ENCODE peak calls at places on chromosomes 3 and 15, in seven cellular contexts. P is HepG2, X is tibial nerve, F is fibroblast of lung, W is suprapubic skin, Z is pancreas, S is PC-3. K is an unnamed sample.
A peak's percentile ranks its signal among the peaks of the same experiment; 100 is the strongest.

GRCh38 chr3:151560750-151561149 is 99.9 kb upstream of the IGSF10 start:
- DNase-seq in P (no peak), X (no peak), F (peak; percentile 63), W (no peak), Z (no peak), S (no peak), K (no peak)

GRCh38 chr3:46383946-46384330 is 13.2 kb downstream of the CCR5 start:
- DNase-seq in P (no peak), X (no peak), F (no peak), W (no peak), Z (no peak), S (peak; percentile 40), K (no peak)

GRCh38 chr3:105139851-105140560 is 226.7 kb upstream of the ALCAM start:
- DNase-seq in P (no peak), X (no peak), F (no peak), W (no peak), Z (no peak), S (no peak), K (no peak)

GRCh38 chr3:72127213-72127612 is 342.3 kb upstream of the PROK2 start:
- DNase-seq in P (no peak), X (no peak), F (no peak), W (no peak), Z (no peak), S (no peak), K (no peak)

GRCh38 chr3:56894912-56895431 is 93.2 kb upstream of the ARHGEF3 start:
- DNase-seq in P (no peak), X (no peak), F (peak; percentile 69), W (no peak), Z (no peak), S (no peak), K (no peak)

GRCh38 chr3:43784640-43785011 is 93.9 kb downstream of the ABHD5 start:
- DNase-seq in P (no peak), X (no peak), F (no peak), W (no peak), Z (no peak), S (no peak), K (no peak)

GRCh38 chr15:44468713-44469385 is 41.4 kb downstream of the CTDSPL2 start:
- DNase-seq in P (no peak), X (no peak), F (peak; percentile 65), W (no peak), Z (no peak), S (peak; percentile 58), K (no peak)

GRCh38 chr3:154862265-154862664 is 217.9 kb upstream of the MME start:
- DNase-seq in P (no peak), X (no peak), F (peak; percentile 40), W (no peak), Z (no peak), S (peak; percentile 26), K (no peak)

GRCh38 chr15:73941044-73941443 is 14.8 kb downstream of the LOXL1 start:
- DNase-seq in P (no peak), X (no peak), F (peak; percentile 85), W (no peak), Z (no peak), S (peak; percentile 90), K (peak; percentile 95)

GRCh38 chr3:38581774-38582173 is 67.7 kb downstream of the SCN5A start:
- DNase-seq in P (no peak), X (no peak), F (no peak), W (peak; percentile 53), Z (no peak), S (no peak), K (no peak)

GRCh38 chr3:15206662-15207576 is 873 bp downstream of the CAPN7 start:
- DNase-seq in P (peak; percentile 53), X (peak; percentile 24), F (peak; percentile 47), W (no peak), Z (peak; percentile 22), S (peak; percentile 48), K (no peak)

GRCh38 chr3:24502690-24503089 is 8.0 kb upstream of the THRB start:
- DNase-seq in P (no peak), X (no peak), F (no peak), W (no peak), Z (no peak), S (peak; percentile 64), K (no peak)

GRCh38 chr3:31687020-31687802 is 154.5 kb downstream of the STT3B start:
- DNase-seq in P (peak; percentile 59), X (no peak), F (no peak), W (no peak), Z (no peak), S (no peak), K (no peak)

GRCh38 chr15:70111203-70112017 is 13.7 kb upstream of the TLE3 start:
- DNase-seq in P (no peak), X (peak; percentile 83), F (peak; percentile 94), W (no peak), Z (peak; percentile 80), S (peak; percentile 61), K (peak; percentile 72)

GRCh38 chr3:61847784-61848462 is 286.6 kb downstream of the PTPRG start:
- DNase-seq in P (peak; percentile 17), X (peak; percentile 64), F (peak; percentile 85), W (no peak), Z (no peak), S (no peak), K (no peak)

GRCh38 chr3:48511551-48511950 is 7.6 kb upstream of the SHISA5 start:
- DNase-seq in P (no peak), X (no peak), F (no peak), W (no peak), Z (no peak), S (no peak), K (no peak)

GRCh38 chr3:25962255-25962654 is 172.4 kb downstream of the OXSM start:
- DNase-seq in P (peak; percentile 6), X (no peak), F (no peak), W (no peak), Z (no peak), S (peak; percentile 61), K (no peak)

GRCh38 chr3:167729591-167729990 is 5.1 kb downstream of the PDCD10 start:
- DNase-seq in P (no peak), X (no peak), F (peak; percentile 36), W (no peak), Z (no peak), S (no peak), K (no peak)

GRCh38 chr3:110932515-110933095 is 139.0 kb upstream of the NECTIN3 start:
- DNase-seq in P (no peak), X (no peak), F (no peak), W (no peak), Z (no peak), S (no peak), K (no peak)

GRCh38 chr15:23642413-23643044 is 5.1 kb downstream of the MAGEL2 start:
- DNase-seq in P (peak; percentile 51), X (peak; percentile 32), F (peak; percentile 64), W (no peak), Z (peak; percentile 42), S (peak; percentile 78), K (no peak)

GRCh38 chr3:111924283-111924682 is 54.5 kb upstream of the ABHD10 start:
- DNase-seq in P (no peak), X (no peak), F (no peak), W (no peak), Z (peak; percentile 88), S (peak; percentile 73), K (peak; percentile 42)

GRCh38 chr15:57654136-57654845 is 52.2 kb upstream of the POLR2M start:
- DNase-seq in P (no peak), X (no peak), F (peak; percentile 85), W (no peak), Z (no peak), S (no peak), K (no peak)

GRCh38 chr3:43177092-43177491 is 71.2 kb upstream of the POMGNT2 start:
- DNase-seq in P (no peak), X (no peak), F (no peak), W (no peak), Z (no peak), S (no peak), K (no peak)

GRCh38 chr3:52831500-52832301 is 1.2 kb upstream of the ITIH4 start:
- DNase-seq in P (peak; percentile 64), X (peak; percentile 62), F (peak; percentile 69), W (no peak), Z (peak; percentile 58), S (peak; percentile 94), K (peak; percentile 92)

GRCh38 chr3:154018100-154018696 is 103.0 kb upstream of the ARHGEF26 start:
- DNase-seq in P (peak; percentile 33), X (no peak), F (peak; percentile 23), W (no peak), Z (no peak), S (peak; percentile 67), K (no peak)

GRCh38 chr15:41043276-41043675 is 72.8 kb downstream of the INO80 start:
- DNase-seq in P (peak; percentile 13), X (no peak), F (peak; percentile 79), W (no peak), Z (no peak), S (no peak), K (no peak)

GRCh38 chr3:31361391-31362273 is 171.1 kb upstream of the STT3B start:
- DNase-seq in P (no peak), X (no peak), F (peak; percentile 56), W (no peak), Z (no peak), S (peak; percentile 57), K (no peak)

GRCh38 chr3:128496602-128497304 is 3.8 kb upstream of the GATA2 start:
- DNase-seq in P (no peak), X (no peak), F (no peak), W (peak; percentile 65), Z (peak; percentile 31), S (no peak), K (no peak)
- H3K27me3 ChIP-seq in P (no peaks in the 10 kb centered on the region), X (peaks cover 95% of the 10 kb centered on the region), F (peaks cover 45% of the 10 kb centered on the region), W (peaks cover 96% of the 10 kb centered on the region), Z (no peaks in the 10 kb centered on the region), S (no peaks in the 10 kb centered on the region), K (peaks cover 23% of the 10 kb centered on the region)

GRCh38 chr3:170344971-170345370 is 12.5 kb upstream of the SKIL start:
- DNase-seq in P (no peak), X (no peak), F (no peak), W (no peak), Z (no peak), S (peak; percentile 27), K (no peak)
- H3K27ac ChIP-seq in P (no peak overlapping the region), X (no peak overlapping the region), F (no peak overlapping the region), W (no peak overlapping the region), Z (no peak overlapping the region), S (peak overlapping the region; percentile 25), K (no peak overlapping the region)

DNA sequence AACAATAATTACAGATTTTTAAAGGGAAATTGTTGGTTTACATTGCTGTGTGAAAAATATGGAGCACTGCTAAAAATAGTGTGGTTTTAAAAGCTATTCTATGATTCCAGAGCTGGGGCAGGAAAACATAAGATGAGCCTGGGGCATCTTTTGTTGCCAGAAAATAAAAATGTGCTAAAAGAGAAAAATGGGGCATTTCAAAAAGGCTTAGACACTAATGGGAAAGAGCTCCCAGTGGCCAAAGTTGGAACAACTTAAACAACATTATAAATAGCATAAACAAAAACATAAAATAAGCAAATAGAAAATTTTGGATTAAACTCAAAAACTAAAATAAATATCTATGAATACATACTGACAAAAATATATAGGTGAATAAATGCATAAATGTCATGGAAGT is 478.9 kb downstream of the NLGN1 start:
- DNase-seq in P (no peak), X (no peak), F (peak; percentile 6), W (no peak), Z (no peak), S (no peak), K (no peak)
- H3K27me3 ChIP-seq in P (no peaks in the 10 kb centered on the region), X (no peaks in the 10 kb centered on the region), F (no peaks in the 10 kb centered on the region), W (no peaks in the 10 kb centered on the region), Z (no peaks in the 10 kb centered on the region), S (no peaks in the 10 kb centered on the region), K (no peaks in the 10 kb centered on the region)

DNA sequence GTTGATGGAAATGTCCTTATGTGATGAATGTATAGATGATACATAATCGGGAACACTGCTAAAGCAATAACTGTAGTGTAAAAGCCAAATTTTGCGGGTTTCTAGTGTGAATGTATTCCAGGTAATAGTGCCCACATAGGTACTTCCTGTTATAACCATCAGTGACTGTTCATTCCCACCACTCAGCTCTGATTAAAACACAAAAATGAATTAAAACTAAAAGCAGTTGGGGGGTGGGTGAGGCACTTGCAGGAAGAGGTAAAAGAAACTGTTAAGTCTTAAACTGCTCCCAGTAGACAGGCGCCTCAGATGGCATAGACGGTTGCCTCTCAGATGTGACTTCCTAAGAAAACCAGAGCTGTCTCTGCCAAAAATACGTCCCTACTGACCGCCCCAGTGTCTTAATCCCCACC is 893 bp upstream of the MTHFS start:
- DNase-seq in P (no peak), X (no peak), F (no peak), W (no peak), Z (no peak), S (no peak), K (no peak)
- H3K27ac ChIP-seq in P (peak overlapping the region; percentile 98), X (peak overlapping the region; percentile 94), F (peak overlapping the region; percentile 85), W (peak overlapping the region; percentile 92), Z (peak overlapping the region; percentile 83), S (peak overlapping the region; percentile 65), K (peak overlapping the region; percentile 97)